ENCODE peak calls at places on chromosomes 1 and 21, in ten cellular contexts. C, V, N, A, O, M, F, U, R and L are unnamed samples.

GRCh38 chr1:205791568-205792180 is 16.4 kb upstream of the RAB29 start:
- DNase-seq in C (peak; percentile 46), V (peak; percentile 75), N (peak; percentile 81), A (peak; percentile 63), O (peak; percentile 70), M (peak; percentile 69), F (peak; percentile 12), U (peak; percentile 35), R (no peak), L (peak; percentile 42)

GRCh38 chr1:243422362-243422761 is 166.5 kb downstream of the SDCCAG8 start:
- DNase-seq in C (no peak), V (no peak), N (no peak), A (no peak), O (no peak), M (no peak), F (no peak), U (no peak), R (no peak), L (no peak)

GRCh38 chr1:105544475-105544874 is 1512.0 kb upstream of the PRMT6 start:
- DNase-seq in C (no peak), V (no peak), N (no peak), A (peak; percentile 69), O (no peak), M (no peak), F (no peak), U (no peak), R (no peak), L (no peak)

GRCh38 chr1:24692351-24692980 is 49.4 kb downstream of the SRRM1 start:
- DNase-seq in C (no peak), V (no peak), N (no peak), A (no peak), O (no peak), M (no peak), F (no peak), U (no peak), R (no peak), L (no peak)

GRCh38 chr21:46605759-46606426 is 1.0 kb upstream of the S100B start:
- DNase-seq in C (no peak), V (no peak), N (no peak), A (no peak), O (no peak), M (no peak), F (peak; percentile 12), U (no peak), R (no peak), L (no peak)

GRCh38 chr1:36014722-36015220 is 69.1 kb upstream of the TEKT2 start:
- DNase-seq in C (no peak), V (peak; percentile 53), N (no peak), A (no peak), O (no peak), M (no peak), F (no peak), U (no peak), R (no peak), L (no peak)

GRCh38 chr1:10339815-10340214 is 59.0 kb upstream of the PGD start:
- DNase-seq in C (no peak), V (peak; percentile 64), N (no peak), A (peak; percentile 51), O (peak; percentile 60), M (peak; percentile 80), F (no peak), U (peak; percentile 42), R (peak; percentile 24), L (no peak)

GRCh38 chr1:116923421-116923820 is 13.7 kb downstream of the PTGFRN start:
- DNase-seq in C (no peak), V (no peak), N (no peak), A (no peak), O (no peak), M (no peak), F (no peak), U (no peak), R (no peak), L (no peak)

GRCh38 chr1:87246436-87246835 is 82.2 kb upstream of the LMO4 start:
- DNase-seq in C (no peak), V (no peak), N (no peak), A (no peak), O (no peak), M (no peak), F (no peak), U (no peak), R (no peak), L (no peak)

GRCh38 chr1:187047298-187047697 is 218.5 kb downstream of the PLA2G4A start:
- DNase-seq in C (no peak), V (no peak), N (no peak), A (no peak), O (peak; percentile 19), M (no peak), F (no peak), U (no peak), R (no peak), L (no peak)

GRCh38 chr1:157626099-157626498 is 28.2 kb upstream of the FCRL4 start:
- DNase-seq in C (peak; percentile 36), V (no peak), N (no peak), A (peak; percentile 18), O (peak; percentile 70), M (no peak), F (no peak), U (no peak), R (no peak), L (no peak)

GRCh38 chr1:207892764-207893163 is 18.2 kb downstream of the CD34 start:
- DNase-seq in C (no peak), V (no peak), N (no peak), A (no peak), O (no peak), M (no peak), F (no peak), U (no peak), R (no peak), L (no peak)

GRCh38 chr1:204358605-204359004 is 1.1 kb downstream of the PLEKHA6 start:
- DNase-seq in C (no peak), V (no peak), N (no peak), A (no peak), O (no peak), M (no peak), F (no peak), U (no peak), R (no peak), L (no peak)

GRCh38 chr21:27061783-27062182 is 94.9 kb upstream of the ADAMTS5 start:
- DNase-seq in C (no peak), V (no peak), N (no peak), A (no peak), O (no peak), M (no peak), F (no peak), U (no peak), R (no peak), L (no peak)

GRCh38 chr21:42097274-42097673 is 26.2 kb downstream of the UMODL1 start:
- DNase-seq in C (no peak), V (no peak), N (no peak), A (no peak), O (no peak), M (no peak), F (no peak), U (no peak), R (no peak), L (no peak)

GRCh38 chr21:40043423-40043822 is 176.2 kb downstream of the PCP4 start:
- DNase-seq in C (no peak), V (no peak), N (peak; percentile 58), A (no peak), O (no peak), M (no peak), F (no peak), U (no peak), R (no peak), L (no peak)

GRCh38 chr1:12568009-12568767 is 49.8 kb downstream of the DHRS3 start:
- DNase-seq in C (no peak), V (no peak), N (no peak), A (no peak), O (no peak), M (no peak), F (no peak), U (no peak), R (no peak), L (no peak)

GRCh38 chr21:35225573-35225972 is 176.5 kb upstream of the RUNX1 start:
- DNase-seq in C (no peak), V (no peak), N (no peak), A (no peak), O (no peak), M (no peak), F (no peak), U (no peak), R (no peak), L (no peak)

GRCh38 chr1:8836228-8836627 is 18.8 kb upstream of the RERE start:
- DNase-seq in C (no peak), V (no peak), N (no peak), A (no peak), O (no peak), M (no peak), F (no peak), U (no peak), R (no peak), L (no peak)

GRCh38 chr1:55848906-55849305 is 633.7 kb upstream of the USP24 start:
- DNase-seq in C (no peak), V (peak; percentile 68), N (no peak), A (peak; percentile 20), O (peak; percentile 48), M (no peak), F (no peak), U (no peak), R (no peak), L (no peak)

GRCh38 chr1:200887036-200887435 is 7.7 kb upstream of the INAVA start:
- DNase-seq in C (no peak), V (no peak), N (no peak), A (no peak), O (no peak), M (no peak), F (no peak), U (no peak), R (no peak), L (no peak)

GRCh38 chr1:232317336-232317735 is 312.6 kb downstream of the SIPA1L2 start:
- DNase-seq in C (no peak), V (no peak), N (no peak), A (peak; percentile 91), O (no peak), M (no peak), F (no peak), U (no peak), R (no peak), L (no peak)

GRCh38 chr1:90494748-90495282 is 222.3 kb downstream of the BARHL2 start:
- DNase-seq in C (no peak), V (no peak), N (no peak), A (no peak), O (no peak), M (no peak), F (no peak), U (no peak), R (no peak), L (no peak)

GRCh38 chr1:55542901-55543504 is 327.8 kb upstream of the USP24 start:
- DNase-seq in C (no peak), V (peak; percentile 46), N (no peak), A (peak; percentile 64), O (no peak), M (no peak), F (no peak), U (no peak), R (no peak), L (no peak)

GRCh38 chr1:228396770-228397453 is 9.7 kb downstream of the TRIM11 start:
- DNase-seq in C (peak; percentile 1), V (no peak), N (no peak), A (no peak), O (no peak), M (no peak), F (no peak), U (no peak), R (no peak), L (no peak)

GRCh38 chr1:209207701-209208286 is 375.7 kb upstream of the CAMK1G start:
- DNase-seq in C (no peak), V (peak; percentile 72), N (peak; percentile 73), A (peak; percentile 78), O (peak; percentile 83), M (peak; percentile 49), F (no peak), U (peak; percentile 70), R (peak; percentile 61), L (no peak)